ENCODE peak calls at places on chromosomes 2 and 18, in six cellular contexts. E, J, P, L, T and Y are unnamed samples.

GRCh38 chr2:212712466-212712865 is 173.9 kb upstream of the ERBB4 start:
- DNase-seq in J (no peak), L (no peak), E (no peak), P (no peak), T (no peak), Y (no peak)

GRCh38 chr2:195119231-195119630 is 537.8 kb upstream of the SLC39A10 start:
- DNase-seq in J (no peak), T (peak; percentile 4), P (no peak), E (no peak), L (no peak), Y (no peak)

GRCh38 chr2:44324971-44325426 is 36.3 kb downstream of the PREPL start:
- DNase-seq in T (no peak), J (no peak), P (no peak), L (no peak), E (no peak), Y (no peak)

GRCh38 chr2:72144746-72145657 is 2.7 kb downstream of the CYP26B1 start:
- DNase-seq in L (no peak), J (no peak), E (peak; percentile 64), P (no peak), T (peak; percentile 21), Y (no peak)

GRCh38 chr2:160145471-160145870 is 54.6 kb downstream of the ITGB6 start:
- DNase-seq in P (no peak), L (no peak), T (no peak), E (no peak), J (no peak), Y (no peak)

GRCh38 chr18:49476664-49477411 is 10.2 kb downstream of the C18orf32 start:
- DNase-seq in L (peak; percentile 48), J (no peak), E (peak; percentile 66), P (no peak), T (peak; percentile 84), Y (no peak)

GRCh38 chr2:70928366-70928765 is 7.3 kb upstream of the ATP6V1B1 start:
- DNase-seq in J (no peak), P (no peak), T (no peak), L (no peak), E (no peak), Y (no peak)

GRCh38 chr2:106561356-106561755 is 74.2 kb downstream of the CD8B2 start:
- DNase-seq in P (no peak), J (no peak), L (no peak), E (peak; percentile 55), T (no peak), Y (no peak)

GRCh38 chr2:219104107-219105050 is 43.7 kb upstream of the IHH start:
- DNase-seq in T (peak; percentile 51), E (no peak), L (peak; percentile 26), P (peak; percentile 48), J (no peak), Y (peak; percentile 79)

GRCh38 chr2:74778381-74779371 is 55.3 kb upstream of the HK2 start:
- DNase-seq in P (no peak), T (peak; percentile 29), L (peak; percentile 53), J (no peak), E (peak; percentile 64), Y (no peak)

GRCh38 chr2:228777855-228778355 is 493.2 kb downstream of the PID1 start:
- DNase-seq in L (peak; percentile 10), T (no peak), E (no peak), P (no peak), J (no peak), Y (peak; percentile 14)

GRCh38 chr18:711330-711692 is 1.1 kb downstream of the ENOSF1 start:
- DNase-seq in P (no peak), T (no peak), J (no peak), L (no peak), E (no peak), Y (peak; percentile 56)

GRCh38 chr18:10661333-10661732 is 135.5 kb downstream of the NAPG start:
- DNase-seq in P (no peak), L (no peak), T (no peak), J (no peak), E (no peak), Y (no peak)

GRCh38 chr2:28613616-28614501 is 118.0 kb downstream of the PLB1 start:
- DNase-seq in T (peak; percentile 80), P (no peak), J (peak; percentile 56), L (no peak), E (peak; percentile 26), Y (no peak)

GRCh38 chr2:25822190-25823117 is 55.8 kb downstream of the ASXL2 start:
- DNase-seq in P (peak; percentile 10), L (no peak), E (peak; percentile 58), J (peak; percentile 61), T (no peak), Y (peak; percentile 83)